ENCODE peak calls at places on chromosome 4, in four cellular contexts. One of them, this sample, is unnamed.

GRCh38 chr4:33924239-33924638 is 2320.1 kb downstream of the ARAP2 start:
- DNase-seq in fibroblast of gingiva: peak
- DNase-seq in naive thymus-derived CD8-positive, alpha-beta T cell: no peak
- DNase-seq in lung: no peak
- DNase-seq in this sample: no peak

GRCh38 chr4:137819964-137820383 is 287.7 kb upstream of the PCDH18 start:
- DNase-seq in fibroblast of gingiva: peak
- DNase-seq in naive thymus-derived CD8-positive, alpha-beta T cell: no peak
- DNase-seq in lung: no peak
- DNase-seq in this sample: no peak

GRCh38 chr4:152673489-152673888 is 6.3 kb downstream of the TMEM154 start:
- DNase-seq in fibroblast of gingiva: no peak
- DNase-seq in naive thymus-derived CD8-positive, alpha-beta T cell: no peak
- DNase-seq in lung: no peak
- DNase-seq in this sample: no peak

GRCh38 chr4:112348488-112349158 is 51.5 kb downstream of the ALPK1 start:
- DNase-seq in fibroblast of gingiva: peak
- DNase-seq in naive thymus-derived CD8-positive, alpha-beta T cell: no peak
- DNase-seq in lung: peak
- DNase-seq in this sample: no peak

GRCh38 chr4:43716721-43717395 is 731.8 kb downstream of the KCTD8 start:
- DNase-seq in fibroblast of gingiva: no peak
- DNase-seq in naive thymus-derived CD8-positive, alpha-beta T cell: no peak
- DNase-seq in lung: no peak
- DNase-seq in this sample: no peak

GRCh38 chr4:123365412-123365811 is 31.2 kb upstream of the SPRY1 start:
- DNase-seq in fibroblast of gingiva: no peak
- DNase-seq in naive thymus-derived CD8-positive, alpha-beta T cell: no peak
- DNase-seq in lung: no peak
- DNase-seq in this sample: no peak

GRCh38 chr4:153651041-153651960 is 32.8 kb upstream of the TLR2 start:
- DNase-seq in fibroblast of gingiva: no peak
- DNase-seq in naive thymus-derived CD8-positive, alpha-beta T cell: peak
- DNase-seq in lung: peak
- DNase-seq in this sample: no peak

GRCh38 chr4:85498068-85498733 is 23.3 kb downstream of the ARHGAP24 start:
- DNase-seq in fibroblast of gingiva: peak
- DNase-seq in naive thymus-derived CD8-positive, alpha-beta T cell: no peak
- DNase-seq in lung: peak
- DNase-seq in this sample: peak

GRCh38 chr4:5338511-5338910 is 287.2 kb downstream of the STK32B start:
- DNase-seq in fibroblast of gingiva: no peak
- DNase-seq in naive thymus-derived CD8-positive, alpha-beta T cell: no peak
- DNase-seq in lung: no peak
- DNase-seq in this sample: no peak

GRCh38 chr4:11634283-11634682 is 205.6 kb upstream of the HS3ST1 start:
- DNase-seq in fibroblast of gingiva: no peak
- DNase-seq in naive thymus-derived CD8-positive, alpha-beta T cell: no peak
- DNase-seq in lung: no peak
- DNase-seq in this sample: no peak